ENCODE peak calls at places on chromosomes 16 and 17, in five cellular contexts. L is cardiac fibroblast; P is iris pigment epithelial cell; V is naive thymus-derived CD8-positive, alpha-beta T cell; N is AG08395. E is an unnamed sample.
A peak's percentile ranks its signal among the peaks of the same experiment; 100 is the strongest.

GRCh38 chr16:61862221-61862620 is 174.0 kb downstream of the CDH8 start:
- DNase-seq in N (no peak), V (no peak), P (no peak), L (no peak), E (no peak)

GRCh38 chr16:85294810-85295508 is 182.7 kb upstream of the CIBAR2 start:
- DNase-seq in L (no peak), N (no peak), V (no peak), P (no peak), E (no peak)

GRCh38 chr17:73652886-73653480 is 8.7 kb upstream of the SDK2 start:
- DNase-seq in L (no peak), N (no peak), P (no peak), V (no peak), E (peak; percentile 80)

GRCh38 chr17:51322390-51323029 is 62.2 kb downstream of the UTP18 start:
- DNase-seq in V (no peak), P (peak; percentile 44), L (peak; percentile 54), N (no peak), E (peak; percentile 50)

GRCh38 chr16:59591480-59591879 is 857.4 kb upstream of the GOT2 start:
- DNase-seq in V (no peak), L (peak; percentile 18), N (peak; percentile 22), P (peak; percentile 12), E (no peak)

GRCh38 chr16:13324861-13325260 is 423.5 kb downstream of the SHISA9 start:
- DNase-seq in N (no peak), L (no peak), V (no peak), P (no peak), E (no peak)

GRCh38 chr16:56451753-56452689 is 667 bp downstream of the OGFOD1 start:
- DNase-seq in L (peak; percentile 60), N (peak; percentile 70), P (peak; percentile 52), V (no peak), E (no peak)

GRCh38 chr16:58339452-58339938 is 44.7 kb upstream of the PRSS54 start:
- DNase-seq in P (no peak), L (peak; percentile 36), N (peak; percentile 35), V (no peak), E (peak; percentile 50)

GRCh38 chr16:1158456-1159324 is 5.8 kb downstream of the CACNA1H start:
- DNase-seq in N (no peak), P (no peak), V (no peak), L (peak; percentile 55), E (no peak)

GRCh38 chr16:13150181-13150885 is 248.9 kb downstream of the SHISA9 start:
- DNase-seq in P (no peak), V (no peak), N (no peak), L (no peak), E (no peak)

GRCh38 chr17:34760931-34761500 is 181.6 kb downstream of the TMEM132E start:
- DNase-seq in V (no peak), N (no peak), P (no peak), L (no peak), E (no peak)

GRCh38 chr17:39217734-39218369 is 7.9 kb downstream of the STAC2 start:
- DNase-seq in P (no peak), V (no peak), L (no peak), N (no peak), E (no peak)

GRCh38 chr17:74972107-74972972 is at the start of gene HID1:
- DNase-seq in V (peak; percentile 92), L (no peak), P (no peak), N (no peak), E (peak; percentile 38)

GRCh38 chr17:8793649-8794048 is 5.5 kb downstream of the MFSD6L start:
- DNase-seq in V (no peak), N (no peak), P (no peak), L (no peak), E (no peak)

GRCh38 chr16:27379919-27380318 is 22.1 kb upstream of the IL21R start:
- DNase-seq in L (no peak), P (no peak), V (no peak), N (no peak), E (no peak)

GRCh38 chr17:40442392-40443195 is 656 bp upstream of the IGFBP4 start:
- DNase-seq in V (no peak), P (peak; percentile 50), L (peak; percentile 54), N (peak; percentile 53), E (no peak)

GRCh38 chr16:54204756-54205155 is 81.8 kb downstream of the IRX3 start:
- DNase-seq in L (no peak), P (no peak), V (no peak), N (no peak), E (no peak)

GRCh38 chr17:76331083-76331482 is 22.6 kb downstream of the PRPSAP1 start:
- DNase-seq in N (no peak), V (no peak), L (no peak), P (no peak), E (no peak)

GRCh38 chr16:51110618-51111234 is 40.3 kb downstream of the SALL1 start:
- DNase-seq in N (no peak), V (no peak), L (no peak), P (no peak), E (no peak)

GRCh38 chr17:55576237-55576998 is 65.2 kb upstream of the SMIM36 start:
- DNase-seq in L (peak; percentile 84), P (peak; percentile 94), N (peak; percentile 84), V (no peak), E (no peak)

GRCh38 chr17:69056179-69056823 is 4.4 kb downstream of the ABCA9 start:
- DNase-seq in N (no peak), P (no peak), V (no peak), L (no peak), E (no peak)

GRCh38 chr17:43931062-43931571 is 11.2 kb downstream of the PPY start:
- DNase-seq in P (no peak), V (no peak), N (no peak), L (no peak), E (no peak)

GRCh38 chr16:89936981-89937380 is 11.6 kb upstream of the DEF8 start:
- DNase-seq in L (no peak), P (no peak), N (no peak), V (no peak), E (no peak)

GRCh38 chr17:19292377-19292711 is 55.2 kb downstream of the EPN2 start:
- DNase-seq in V (no peak), P (no peak), L (no peak), N (no peak), E (no peak)

GRCh38 chr17:21678451-21679081 is 13.8 kb upstream of the KCNJ18 start:
- DNase-seq in N (no peak), P (no peak), L (no peak), V (no peak), E (no peak)

GRCh38 chr17:42337442-42337841 is 49.1 kb downstream of the STAT5A start:
- DNase-seq in P (no peak), V (peak; percentile 30), N (peak; percentile 89), L (peak; percentile 34), E (no peak)

GRCh38 chr16:3589001-3589400 is 11.8 kb upstream of the NLRC3 start:
- DNase-seq in P (no peak), L (no peak), V (no peak), N (no peak), E (no peak)

GRCh38 chr17:57622886-57623433 is 122.1 kb downstream of the CCDC182 start:
- DNase-seq in P (peak; percentile 88), L (peak; percentile 67), N (peak; percentile 86), V (no peak), E (no peak)

GRCh38 chr17:82465023-82465603 is 6.6 kb downstream of the NARF start:
- DNase-seq in V (no peak), N (no peak), L (no peak), P (no peak), E (no peak)